ENCODE peak calls at places on chromosomes 6 and 20, in four cellular contexts. J, F, B and T are unnamed samples. For H3K36me3, the result is how much of the 10 kb centered on the place peaks cover.

GRCh38 chr6:157985378-157986155 is 3.9 kb downstream of the SYNJ2 start:
- DNase-seq in J (no peak), F (peak), B (no peak), T (no peak)

GRCh38 chr6:139152088-139152891 is 17.4 kb downstream of the HECA start:
- DNase-seq in J (no peak), F (no peak), B (no peak), T (no peak)

GRCh38 chr6:5958948-5959347 is 47.8 kb downstream of the NRN1 start:
- DNase-seq in J (no peak), F (peak), B (no peak), T (no peak)

GRCh38 chr20:57145089-57145631 is 121.3 kb downstream of the BMP7 start:
- DNase-seq in J (no peak), F (no peak), B (no peak), T (no peak)

GRCh38 chr6:5521322-5521721 is 260.0 kb downstream of the FARS2 start:
- DNase-seq in J (no peak), F (no peak), B (no peak), T (no peak)

GRCh38 chr20:40563296-40563950 is 125.6 kb downstream of the MAFB start:
- DNase-seq in J (peak), F (no peak), B (peak), T (no peak)

GRCh38 chr20:52926505-52926904 is 45.7 kb upstream of the TSHZ2 start:
- DNase-seq in J (no peak), F (no peak), B (no peak), T (no peak)

GRCh38 chr6:46998436-46999017 is 43.6 kb downstream of the ADGRF1 start:
- DNase-seq in J (no peak), F (no peak), B (no peak), T (no peak)

GRCh38 chr6:156102129-156102528 is 646.5 kb upstream of the NOX3 start:
- DNase-seq in J (no peak), F (peak), B (no peak), T (peak)

GRCh38 chr6:129795261-129795660 is 65.9 kb downstream of the TMEM244 start:
- DNase-seq in J (no peak), F (no peak), B (no peak), T (no peak)

DNA sequence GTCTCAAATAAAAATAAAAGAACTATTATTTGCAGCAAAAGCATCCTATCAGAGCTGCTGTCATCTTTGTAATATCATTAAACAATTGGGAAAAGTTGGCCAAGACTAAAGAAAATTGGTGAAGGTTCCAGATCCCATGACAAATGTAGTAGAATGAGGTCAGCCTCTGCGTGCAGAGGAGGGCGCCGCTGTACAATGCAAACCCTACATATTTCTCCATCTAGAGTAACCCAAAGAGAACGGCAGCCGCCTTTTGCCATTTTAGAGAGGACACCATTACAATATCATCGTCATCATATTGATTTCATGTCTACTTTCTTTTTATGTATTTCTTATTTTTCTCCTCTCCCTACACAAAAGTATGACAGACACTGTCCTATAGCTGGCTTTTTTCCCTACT is 59.5 kb downstream of the ZMYND8 start:
- DNase-seq in J (no peak), F (no peak), B (peak), T (no peak)
- H3K4me3 ChIP-seq in J (no peak), F (no peak), B (no peak), T (no peak)

GRCh38 chr20:50987493-50988210 is 29.0 kb downstream of the MOCS3 start:
- DNase-seq in J (no peak), F (peak), B (peak), T (peak)
- H3K36me3 ChIP-seq in J (under half), F (under half), B (under half), T (under half)

DNA sequence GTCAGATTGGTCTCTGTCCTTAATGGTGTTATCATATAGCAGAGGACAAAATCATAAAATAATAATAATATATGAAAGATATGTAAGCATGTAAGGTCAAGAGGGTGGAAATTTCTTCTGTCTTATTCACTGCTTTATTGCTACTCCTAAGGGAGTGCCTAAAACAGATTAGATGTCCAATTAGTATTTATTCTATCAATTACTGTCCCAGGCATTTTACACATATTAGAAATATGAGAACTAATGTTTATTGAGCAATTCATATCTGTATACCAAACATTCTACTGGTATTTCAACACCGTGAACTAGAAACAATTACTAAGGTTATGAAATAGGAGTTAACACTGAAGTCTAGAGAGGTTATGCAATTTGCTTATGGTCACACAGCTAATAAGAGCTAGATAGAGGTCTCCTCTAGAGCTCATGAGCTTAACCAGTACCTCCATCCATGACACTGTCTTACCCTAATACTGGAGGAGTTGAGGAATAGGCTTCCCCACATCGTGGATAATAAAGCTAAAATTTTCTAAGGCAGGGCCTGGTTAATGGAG is 302.3 kb downstream of the PLCB1 start:
- DNase-seq in J (no peak), F (no peak), B (peak), T (no peak)
- H3K4me3 ChIP-seq in J (no peak), F (no peak), B (no peak), T (no peak)

GRCh38 chr6:167803816-167804215 is 22.9 kb upstream of the AFDN start:
- DNase-seq in J (no peak), F (no peak), B (no peak), T (no peak)

GRCh38 chr6:167802339-167802738 is 24.4 kb upstream of the AFDN start:
- DNase-seq in J (no peak), F (no peak), B (no peak), T (no peak)

GRCh38 chr6:167799033-167799933 is 27.4 kb upstream of the AFDN start:
- DNase-seq in J (no peak), F (no peak), B (peak), T (peak)

GRCh38 chr6:167800549-167800948 is 26.2 kb upstream of the AFDN start:
- DNase-seq in J (no peak), F (no peak), B (no peak), T (no peak)

GRCh38 chr6:167801263-167801662 is 25.4 kb upstream of the AFDN start:
- DNase-seq in J (no peak), F (no peak), B (no peak), T (no peak)
- H3K36me3 ChIP-seq in J (under half), F (under half), B (under half), T (under half)

DNA sequence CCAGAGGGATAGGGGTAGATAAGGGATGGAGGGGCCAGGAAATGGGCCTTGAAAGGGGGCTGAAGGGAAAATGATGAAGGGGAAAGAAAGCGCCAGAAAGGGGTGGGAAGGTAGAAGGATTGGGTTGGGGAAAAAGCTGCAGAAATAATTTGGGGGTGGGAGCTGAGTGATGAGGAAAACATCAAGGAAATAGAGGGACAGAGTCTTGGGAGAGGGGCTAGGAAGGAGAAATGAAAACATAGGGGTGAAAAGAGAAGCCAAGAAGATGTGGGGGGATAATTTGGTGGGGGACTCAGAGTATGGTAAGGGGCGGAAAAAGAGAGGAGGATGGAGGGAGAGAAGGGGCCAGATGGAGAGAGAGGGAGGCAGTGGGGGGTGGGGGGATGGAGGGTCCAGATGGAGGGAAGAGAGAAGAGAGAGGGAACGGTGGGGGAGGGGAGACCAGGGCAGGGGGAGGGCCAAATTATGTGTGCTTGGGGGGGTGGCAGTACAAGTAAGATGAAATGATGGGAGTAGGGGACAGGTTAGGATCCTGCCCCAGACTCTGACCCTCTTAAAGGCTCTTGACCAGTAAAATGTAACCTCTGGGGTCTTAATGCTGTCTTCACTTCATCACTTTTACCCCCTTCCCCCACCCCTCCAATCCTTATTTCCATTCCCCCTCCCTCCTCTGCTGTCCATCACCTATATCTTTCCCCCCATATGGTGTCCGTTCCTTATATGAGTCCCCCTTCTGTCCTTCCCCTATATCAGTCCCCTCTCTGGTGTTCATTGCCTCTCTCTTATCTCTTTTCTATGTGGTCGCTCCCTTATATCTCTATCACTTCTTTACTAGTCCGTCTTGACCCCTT is 853 bp downstream of the SYNGAP1 start:
- DNase-seq in J (no peak), F (no peak), B (no peak), T (no peak)
- H3K4me3 ChIP-seq in J (no peak), F (peak), B (peak), T (peak)

GRCh38 chr20:20939006-20939405 is 167.2 kb downstream of the LINC00237 start:
- DNase-seq in J (no peak), F (no peak), B (no peak), T (no peak)
- H3K36me3 ChIP-seq in J (under half), F (under half), B (under half), T (under half)

GRCh38 chr6:35810831-35811698 is 5.9 kb downstream of the LHFPL5 start:
- DNase-seq in J (no peak), F (no peak), B (peak), T (no peak)

GRCh38 chr6:35801148-35801547 is 4.0 kb upstream of the LHFPL5 start:
- DNase-seq in J (no peak), F (no peak), B (no peak), T (no peak)

GRCh38 chr6:35808688-35809087 is 3.5 kb downstream of the LHFPL5 start:
- DNase-seq in J (no peak), F (no peak), B (peak), T (no peak)

DNA sequence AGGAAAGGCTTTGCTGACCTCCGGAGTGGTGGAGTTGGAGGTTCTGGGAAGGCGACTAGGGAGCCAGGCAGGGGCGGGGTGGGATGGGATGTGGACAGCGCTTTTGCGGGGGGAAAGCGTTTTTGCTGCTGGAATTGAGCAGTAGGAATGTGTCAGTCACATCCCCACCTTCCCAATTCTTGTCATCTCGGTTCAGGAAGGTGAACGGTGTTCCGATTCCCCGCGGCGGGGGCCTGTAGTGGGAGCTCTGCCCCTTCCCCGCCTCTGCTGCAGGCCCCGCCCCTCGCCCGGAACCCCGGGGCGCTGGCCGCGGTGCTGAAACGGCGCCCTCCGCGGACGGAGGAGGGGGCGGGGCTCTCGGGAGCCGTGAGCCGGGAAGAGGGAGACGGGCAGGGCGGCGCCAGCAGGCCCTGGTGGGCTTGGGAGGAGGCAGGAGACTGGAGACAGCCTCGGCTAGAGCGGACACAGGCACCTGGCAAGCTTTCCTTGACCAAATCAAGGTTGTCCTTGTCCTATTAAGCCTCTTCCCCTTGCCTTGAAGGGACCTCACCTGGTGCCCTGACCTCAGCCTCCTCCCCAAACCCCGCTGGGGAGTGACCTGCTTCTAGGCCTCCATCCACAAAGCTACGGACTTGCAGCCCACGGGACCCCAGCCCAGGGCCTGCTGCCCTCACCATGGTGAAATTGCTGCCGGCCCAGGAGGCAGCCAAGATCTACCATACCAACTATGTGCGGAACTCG is at the start of gene LHFPL5:
- DNase-seq in J (peak), F (peak), B (peak), T (peak)
- H3K4me3 ChIP-seq in J (no peak), F (peak), B (peak), T (peak)

DNA sequence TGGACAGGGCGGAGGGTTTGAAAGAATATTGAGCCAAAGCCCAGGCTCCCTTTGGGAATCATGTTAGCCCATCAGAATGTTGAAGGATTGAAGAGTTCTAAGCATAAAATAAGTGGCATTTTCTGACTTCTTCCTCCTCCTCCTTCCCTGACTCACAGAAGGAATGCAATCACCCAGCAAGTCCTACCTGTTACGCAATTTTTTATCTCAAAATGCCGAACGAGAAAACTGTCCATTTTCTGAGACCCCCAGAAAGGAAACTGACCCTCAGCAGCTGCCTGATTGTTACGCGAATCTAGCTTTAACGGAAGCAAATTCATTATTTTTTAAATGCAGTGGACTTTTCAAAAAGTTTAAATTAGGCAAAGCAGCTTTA is 4.7 kb upstream of the DNAJC5 start:
- DNase-seq in J (no peak), F (no peak), B (peak), T (no peak)
- H3K36me3 ChIP-seq in J (half or more), F (under half), B (under half), T (under half)

DNA sequence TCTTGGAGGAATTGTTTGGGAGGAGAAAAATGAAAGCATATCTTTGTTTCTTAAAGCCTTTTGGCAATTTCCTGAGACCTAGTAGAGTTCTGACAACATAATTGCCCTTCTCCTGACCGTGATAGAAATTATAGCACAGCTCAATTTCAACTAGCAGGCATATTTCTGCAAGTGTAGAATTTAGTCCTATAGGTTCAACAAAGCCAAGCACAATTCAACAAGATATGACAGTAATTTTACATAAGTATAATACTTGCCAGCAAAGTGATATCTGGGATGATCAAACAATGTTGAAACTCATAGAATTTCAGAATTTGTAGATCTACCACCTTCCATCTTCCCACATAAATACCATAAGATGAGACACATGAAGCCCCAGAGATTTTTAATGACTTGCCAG is 73.1 kb downstream of the SPTLC3 start:
- DNase-seq in J (no peak), F (no peak), B (no peak), T (no peak)
- H3K4me3 ChIP-seq in J (no peak), F (no peak), B (no peak), T (no peak)

DNA sequence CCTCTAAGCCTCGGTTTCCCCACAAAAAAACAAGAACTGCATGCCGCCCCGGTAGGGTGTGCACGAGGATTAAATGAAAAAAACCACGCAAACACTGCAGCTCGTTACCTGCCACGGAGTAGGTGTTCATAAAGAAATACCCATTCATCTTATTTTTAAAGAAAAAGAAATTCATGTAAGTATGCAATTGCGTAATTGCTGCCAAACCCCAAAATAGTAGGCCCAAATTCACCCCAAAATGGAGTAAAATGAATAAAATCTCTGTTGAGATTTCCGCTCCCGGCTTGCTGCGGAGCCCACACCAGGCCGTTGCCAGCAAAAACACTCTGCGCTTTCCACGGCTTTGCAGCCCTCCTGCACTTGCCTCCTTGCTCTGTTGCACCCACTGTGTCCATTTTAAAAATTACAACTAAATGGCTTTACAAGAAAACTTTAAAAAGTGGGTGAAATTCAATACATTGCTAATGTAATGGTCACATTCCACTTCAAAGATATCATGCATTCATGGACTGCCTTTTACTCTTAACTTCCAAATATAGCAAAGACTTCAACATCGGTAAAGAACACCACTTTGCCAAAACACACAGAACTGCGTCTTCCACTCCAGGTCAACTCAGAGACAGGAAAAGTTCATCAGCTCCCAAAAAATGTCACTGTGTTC is 125.0 kb downstream of the ZMYND8 start:
- DNase-seq in J (no peak), F (no peak), B (peak), T (no peak)
- H3K36me3 ChIP-seq in J (half or more), F (half or more), B (under half), T (under half)